ENCODE peak calls at places on chromosomes 2 and 18, in five cellular contexts. R is activated effector memory CD4-positive, alpha-beta T cell treated with anti-CD3 and anti-CD28 coated beads, Interleukin-2, amount 50 U/mL, for 16 hours; K is spleen; S is HFFc6; W is GM04504. N is an unnamed sample.
A peak's percentile ranks its signal among the peaks of the same experiment; 100 is the strongest.

GRCh38 chr2:84919885-84920580 is 14.6 kb downstream of the TMSB10 start:
- DNase-seq in R (peak; percentile 74), K (no peak), S (peak; percentile 97), W (peak; percentile 94), N (no peak)

GRCh38 chr18:47263828-47264314 is 12.4 kb upstream of the SKOR2 start:
- DNase-seq in R (no peak), K (no peak), S (no peak), W (no peak), N (no peak)

GRCh38 chr18:53193870-53194269 is 853.9 kb downstream of the DCC start:
- DNase-seq in R (no peak), K (no peak), S (no peak), W (no peak), N (no peak)

GRCh38 chr2:239318091-239318725 is 82.6 kb downstream of the HDAC4 start:
- DNase-seq in R (peak; percentile 22), K (peak; percentile 46), S (no peak), W (no peak), N (peak; percentile 4)

GRCh38 chr2:201733544-201733943 is 35.1 kb upstream of the MPP4 start:
- DNase-seq in R (no peak), K (no peak), S (no peak), W (no peak), N (no peak)

GRCh38 chr2:188322569-188323531 is 31.2 kb downstream of the GULP1 start:
- DNase-seq in R (no peak), K (no peak), S (peak; percentile 61), W (no peak), N (no peak)

GRCh38 chr18:45245036-45245638 is 370.1 kb upstream of the SLC14A2 start:
- DNase-seq in R (no peak), K (no peak), S (no peak), W (no peak), N (no peak)

GRCh38 chr2:207296265-207296948 is 130.7 kb upstream of the KLF7 start:
- DNase-seq in R (no peak), K (no peak), S (no peak), W (no peak), N (no peak)

GRCh38 chr2:44130441-44130840 is 38.2 kb upstream of the PPM1B start:
- DNase-seq in R (no peak), K (no peak), S (peak; percentile 68), W (no peak), N (no peak)

GRCh38 chr2:128379021-128380005 is 60.6 kb upstream of the HS6ST1 start:
- DNase-seq in R (peak; percentile 47), K (peak; percentile 75), S (no peak), W (peak; percentile 57), N (no peak)

GRCh38 chr2:34107811-34108210 is 508.7 kb upstream of the FAM98A start:
- DNase-seq in R (no peak), K (no peak), S (no peak), W (no peak), N (no peak)

GRCh38 chr2:64259301-64259700 is 115.1 kb upstream of the PELI1 start:
- DNase-seq in R (no peak), K (no peak), S (no peak), W (no peak), N (no peak)

GRCh38 chr18:49677762-49678398 is 116.0 kb downstream of the LIPG start:
- DNase-seq in R (no peak), K (no peak), S (no peak), W (no peak), N (no peak)

GRCh38 chr2:83081835-83082522 is 1377.1 kb downstream of the SUCLG1 start:
- DNase-seq in R (no peak), K (no peak), S (peak; percentile 68), W (peak; percentile 80), N (no peak)

GRCh38 chr2:47007221-47007825 is 91.7 kb upstream of the MCFD2 start:
- DNase-seq in R (no peak), K (no peak), S (no peak), W (no peak), N (no peak)

GRCh38 chr2:213188971-213189899 is 37.8 kb upstream of the IKZF2 start:
- DNase-seq in R (no peak), K (no peak), S (peak; percentile 46), W (no peak), N (no peak)

GRCh38 chr2:28152585-28153284 is 239.9 kb upstream of the FOSL2 start:
- DNase-seq in R (no peak), K (no peak), S (no peak), W (no peak), N (no peak)

GRCh38 chr2:74383254-74383653 is 3.1 kb upstream of the DCTN1 start:
- DNase-seq in R (no peak), K (no peak), S (peak; percentile 41), W (no peak), N (no peak)

GRCh38 chr2:230929381-230930148 is 4.5 kb upstream of the GPR55 start:
- DNase-seq in R (peak; percentile 50), K (peak; percentile 59), S (no peak), W (no peak), N (no peak)

GRCh38 chr2:54380627-54381026 is 75.5 kb upstream of the SPTBN1 start:
- DNase-seq in R (no peak), K (no peak), S (no peak), W (no peak), N (no peak)

GRCh38 chr2:203201426-203201825 is 37.4 kb upstream of the CYP20A1 start:
- DNase-seq in R (no peak), K (no peak), S (peak; percentile 20), W (no peak), N (no peak)

GRCh38 chr2:27127883-27128670 is 4.5 kb downstream of the ABHD1 start:
- DNase-seq in R (no peak), K (no peak), S (no peak), W (no peak), N (no peak)

GRCh38 chr2:236044191-236044590 is 124.0 kb downstream of the GBX2 start:
- DNase-seq in R (no peak), K (peak; percentile 52), S (no peak), W (no peak), N (no peak)

GRCh38 chr2:201854221-201854801 is 48.0 kb downstream of the CDK15 start:
- DNase-seq in R (no peak), K (no peak), S (peak; percentile 99), W (peak; percentile 87), N (no peak)

GRCh38 chr2:195636890-195637289 is 20.1 kb upstream of the SLC39A10 start:
- DNase-seq in R (no peak), K (no peak), S (no peak), W (no peak), N (no peak)

GRCh38 chr2:162233197-162233596 is 10.0 kb downstream of the FAP start:
- DNase-seq in R (no peak), K (no peak), S (peak; percentile 86), W (peak; percentile 66), N (no peak)

GRCh38 chr2:174350018-174350417 is 15.3 kb downstream of the SP9 start:
- DNase-seq in R (no peak), K (no peak), S (peak; percentile 9), W (no peak), N (no peak)

GRCh38 chr18:21315741-21316187 is 73.7 kb downstream of the GREB1L start:
- DNase-seq in R (no peak), K (no peak), S (no peak), W (no peak), N (no peak)

GRCh38 chr2:7987992-7988391 is 693.9 kb upstream of the ID2 start:
- DNase-seq in R (no peak), K (no peak), S (no peak), W (no peak), N (no peak)

GRCh38 chr18:7743256-7743655 is 176.1 kb downstream of the PTPRM start:
- DNase-seq in R (no peak), K (no peak), S (no peak), W (no peak), N (no peak)

GRCh38 chr2:108621087-108621559 is 86.9 kb downstream of the LIMS1 start:
- DNase-seq in R (peak; percentile 91), K (peak; percentile 91), S (no peak), W (no peak), N (no peak)

GRCh38 chr2:215540646-215541045 is 104.8 kb upstream of the FN1 start:
- DNase-seq in R (no peak), K (no peak), S (peak; percentile 54), W (peak; percentile 58), N (no peak)

GRCh38 chr2:39937621-39938020 is 158.6 kb upstream of the THUMPD2 start:
- DNase-seq in R (no peak), K (no peak), S (no peak), W (no peak), N (no peak)

GRCh38 chr2:98543214-98543613 is 65.1 kb downstream of the COA5 start:
- DNase-seq in R (no peak), K (peak; percentile 33), S (no peak), W (no peak), N (no peak)

GRCh38 chr2:129797489-129798300 is 181.8 kb upstream of the RAB6C start:
- DNase-seq in R (no peak), K (no peak), S (no peak), W (no peak), N (no peak)

GRCh38 chr2:241931976-241932894 is 62.7 kb downstream of the RTP5 start:
- DNase-seq in R (no peak), K (no peak), S (no peak), W (no peak), N (no peak)

GRCh38 chr2:22855761-22856184 is 529.2 kb upstream of the KLHL29 start:
- DNase-seq in R (no peak), K (no peak), S (no peak), W (no peak), N (no peak)

GRCh38 chr2:74530239-74531161 is 767 bp downstream of the HTRA2 start:
- DNase-seq in R (peak; percentile 81), K (peak; percentile 93), S (peak; percentile 54), W (no peak), N (no peak)